ENCODE peak calls at places on chromosomes 4 and X, in seven cellular contexts. H is K562, V is NCI-H1092, K is Caco-2, G is hypothalamus, L is ovary, C is ACHN. Z is an unnamed sample.

GRCh38 chr4:8035371-8035780 is 95.7 kb upstream of the AFAP1 start:
- DNase-seq in H (no peak), V (peak), K (no peak), G (no peak), L (no peak), C (peak), Z (no peak)

GRCh38 chrX:69988955-69989394 is 60.8 kb downstream of the AWAT2 start:
- DNase-seq in H (no peak), V (no peak), K (no peak), G (no peak), L (no peak), C (no peak), Z (no peak)

GRCh38 chr4:86032476-86033022 is 327.3 kb downstream of the MAPK10 start:
- DNase-seq in H (no peak), V (no peak), K (no peak), G (no peak), L (no peak), C (no peak), Z (no peak)

GRCh38 chr4:13783800-13784411 is 156.4 kb upstream of the BOD1L1 start:
- DNase-seq in H (no peak), V (no peak), K (no peak), G (peak), L (no peak), C (no peak), Z (peak)

GRCh38 chrX:43560247-43560946 is 95.7 kb upstream of the MAOA start:
- DNase-seq in H (no peak), V (no peak), K (no peak), G (no peak), L (no peak), C (no peak), Z (no peak)

GRCh38 chrX:101028562-101028961 is 23.3 kb downstream of the TRMT2B start:
- DNase-seq in H (no peak), V (no peak), K (no peak), G (no peak), L (no peak), C (no peak), Z (no peak)

GRCh38 chrX:19743386-19743785 is 144.0 kb downstream of the SH3KBP1 start:
- DNase-seq in H (no peak), V (no peak), K (no peak), G (no peak), L (no peak), C (no peak), Z (no peak)

GRCh38 chrX:121259170-121259569 is 211.8 kb downstream of the GLUD2 start:
- DNase-seq in H (no peak), V (no peak), K (no peak), G (no peak), L (no peak), C (no peak), Z (no peak)

GRCh38 chr4:41784191-41784979 is 35.9 kb upstream of the PHOX2B start:
- DNase-seq in H (no peak), V (no peak), K (no peak), G (no peak), L (no peak), C (no peak), Z (no peak)

GRCh38 chrX:54248309-54248708 is 65.3 kb upstream of the FAM120C start:
- DNase-seq in H (no peak), V (no peak), K (no peak), G (no peak), L (no peak), C (peak), Z (no peak)

GRCh38 chrX:135522132-135522530 is 1.7 kb downstream of the INTS6L start:
- DNase-seq in H (peak), V (no peak), K (no peak), G (no peak), L (no peak), C (no peak), Z (no peak)

Z was measured in amygdala.